ENCODE peak calls at places on chromosome 22, in eight cellular contexts. Q is RWPE2, V is fibroblast of villous mesenchyme, O is WERI-Rb-1, P is neural progenitor cell, J is pancreas, D is left ventricle myocardium inferior, I is IMR-90. M is an unnamed sample.

GRCh38 chr22:19630614-19631013 is 83.7 kb upstream of the SEPTIN5 start:
- DNase-seq in I (no peak), P (no peak), Q (no peak), J (no peak), V (no peak), D (no peak), O (no peak), M (no peak)

GRCh38 chr22:30210235-30210831 is 36.2 kb downstream of the LIF start:
- DNase-seq in O (no peak), P (peak), I (peak), V (peak), D (no peak), J (no peak), Q (peak), M (no peak)

GRCh38 chr22:35128637-35129036 is 62.7 kb downstream of the ISX start:
- DNase-seq in P (no peak), V (no peak), D (no peak), O (no peak), I (no peak), J (no peak), Q (no peak), M (no peak)

GRCh38 chr22:20407829-20408228 is 13.9 kb downstream of the ZNF74 start:
- DNase-seq in D (no peak), P (no peak), I (no peak), J (no peak), O (no peak), Q (no peak), V (no peak), M (no peak)

GRCh38 chr22:34645375-34645774 is 420.6 kb upstream of the ISX start:
- DNase-seq in O (peak), J (no peak), P (peak), Q (no peak), I (no peak), D (no peak), V (no peak), M (no peak)

GRCh38 chr22:29661355-29661754 is 57.9 kb downstream of the NF2 start:
- DNase-seq in P (no peak), Q (no peak), D (no peak), J (no peak), O (no peak), I (peak), V (peak), M (no peak)

GRCh38 chr22:32334640-32335365 is 22.9 kb upstream of the RFPL3 start:
- DNase-seq in I (no peak), J (no peak), O (no peak), P (no peak), Q (no peak), D (no peak), V (no peak), M (no peak)

GRCh38 chr22:26852176-26852575 is 194.8 kb downstream of the MIAT start:
- DNase-seq in O (peak), D (no peak), P (peak), J (no peak), V (no peak), I (no peak), Q (no peak), M (peak)

GRCh38 chr22:23190526-23190925 is 10.2 kb downstream of the BCR start:
- DNase-seq in D (peak), J (no peak), Q (no peak), O (no peak), V (no peak), P (no peak), I (no peak), M (no peak)

GRCh38 chr22:31344369-31345330 is 1.5 kb downstream of the PATZ1 start:
- DNase-seq in I (peak), P (peak), V (peak), Q (no peak), O (no peak), D (peak), J (peak), M (peak)

GRCh38 chr22:17712441-17712840 is 61.8 kb downstream of the BID start:
- DNase-seq in O (no peak), D (no peak), I (peak), P (no peak), V (peak), Q (no peak), J (no peak), M (no peak)

GRCh38 chr22:27213766-27214581 is 556.6 kb downstream of the MIAT start:
- DNase-seq in D (peak), O (no peak), P (no peak), J (no peak), Q (no peak), I (peak), V (peak), M (no peak)

GRCh38 chr22:30277547-30278344 is 11.1 kb upstream of the OSM start:
- DNase-seq in Q (no peak), O (no peak), V (peak), I (peak), J (peak), D (no peak), P (peak), M (no peak)

GRCh38 chr22:12601870-12602779 is 2925.9 kb upstream of the OR11H1 start:
- DNase-seq in I (no peak), J (peak), Q (peak), P (no peak), D (peak), V (peak), O (peak), M (no peak)

GRCh38 chr22:37896181-37896592 is 9.9 kb upstream of the MICALL1 start:
- DNase-seq in I (peak), J (no peak), V (peak), D (no peak), P (no peak), Q (no peak), O (no peak), M (peak)

GRCh38 chr22:47176573-47177333 is 414.3 kb downstream of the TBC1D22A start:
- DNase-seq in Q (no peak), P (no peak), I (no peak), O (peak), V (no peak), J (no peak), D (no peak), M (no peak)

GRCh38 chr22:25972397-25972796 is 196.9 kb upstream of the SEZ6L start:
- DNase-seq in P (no peak), D (no peak), J (no peak), O (no peak), Q (no peak), I (no peak), V (no peak), M (no peak)

GRCh38 chr22:29117799-29118477 is 45.1 kb downstream of the KREMEN1 start:
- DNase-seq in P (no peak), I (peak), O (no peak), V (no peak), D (no peak), Q (no peak), J (no peak), M (peak)

GRCh38 chr22:20022231-20023069 is 1.5 kb downstream of the TANGO2 start:
- DNase-seq in J (peak), D (no peak), I (no peak), O (no peak), P (no peak), V (no peak), Q (peak), M (no peak)

GRCh38 chr22:46966846-46967245 is 204.4 kb downstream of the TBC1D22A start:
- DNase-seq in O (no peak), J (no peak), D (no peak), P (no peak), I (no peak), V (no peak), Q (no peak), M (no peak)

GRCh38 chr22:32475428-32476010 is 908 bp downstream of the FBXO7 start:
- DNase-seq in I (no peak), O (no peak), V (no peak), J (no peak), P (peak), Q (no peak), D (peak), M (peak)

GRCh38 chr22:30312053-30312452 is 14.7 kb downstream of the TBC1D10A start:
- DNase-seq in J (no peak), P (no peak), I (peak), O (no peak), D (no peak), Q (no peak), V (peak), M (no peak)

GRCh38 chr22:37827056-37827455 is 3.9 kb downstream of the GALR3 start:
- DNase-seq in D (peak), I (no peak), V (no peak), P (no peak), Q (no peak), O (no peak), J (no peak), M (no peak)

GRCh38 chr22:30015229-30015797 is 65.0 kb upstream of the HORMAD2 start:
- DNase-seq in V (peak), J (no peak), I (peak), D (no peak), P (no peak), O (no peak), Q (no peak), M (no peak)

GRCh38 chr22:42655693-42656092 is 6.5 kb upstream of the CYB5R3 start:
- DNase-seq in O (no peak), V (no peak), P (no peak), I (no peak), Q (no peak), D (no peak), J (no peak), M (no peak)

GRCh38 chr22:24156146-24156914 is 25.0 kb upstream of the SUSD2 start:
- DNase-seq in V (peak), O (no peak), P (peak), D (peak), I (peak), J (no peak), Q (no peak), M (peak)

GRCh38 chr22:41094036-41094435 is 1.6 kb downstream of the EP300 start:
- DNase-seq in J (no peak), D (no peak), O (peak), I (peak), Q (no peak), P (peak), V (peak), M (no peak)

GRCh38 chr22:29390270-29390669 is 1.9 kb upstream of the AP1B1 start:
- DNase-seq in I (no peak), P (no peak), V (no peak), Q (no peak), J (no peak), D (no peak), O (no peak), M (no peak)

GRCh38 chr22:42949159-42949558 is 65.8 kb downstream of the PACSIN2 start:
- DNase-seq in Q (no peak), P (no peak), J (peak), V (peak), O (no peak), I (peak), D (no peak), M (no peak)

GRCh38 chr22:27122561-27122960 is 465.2 kb downstream of the MIAT start:
- DNase-seq in D (no peak), Q (no peak), O (peak), J (no peak), I (no peak), V (no peak), P (no peak), M (no peak)

GRCh38 chr22:41001722-41002122 is 50.5 kb downstream of the RBX1 start:
- DNase-seq in Q (no peak), V (peak), J (no peak), I (peak), D (no peak), P (no peak), O (no peak), M (no peak)

GRCh38 chr22:35995345-35995744 is 33.3 kb downstream of the RBFOX2 start:
- DNase-seq in J (no peak), I (peak), O (no peak), Q (no peak), P (no peak), D (no peak), V (no peak), M (no peak)

GRCh38 chr22:38432264-38432663 is 22.7 kb downstream of the KCNJ4 start:
- DNase-seq in O (no peak), V (no peak), I (no peak), D (no peak), J (no peak), Q (no peak), P (no peak), M (no peak)

GRCh38 chr22:19182472-19183157 is 4.1 kb upstream of the SLC25A1 start:
- DNase-seq in V (no peak), D (no peak), P (no peak), O (no peak), I (no peak), J (no peak), Q (no peak), M (no peak)

GRCh38 chr22:25692392-25692791 is 49.6 kb upstream of the MYO18B start:
- DNase-seq in Q (no peak), J (no peak), I (no peak), D (no peak), V (no peak), P (no peak), O (no peak), M (no peak)

GRCh38 chr22:47285981-47286380 is 523.5 kb downstream of the TBC1D22A start:
- DNase-seq in J (peak), D (no peak), Q (no peak), V (no peak), P (no peak), I (no peak), O (no peak), M (no peak)

GRCh38 chr22:19430890-19431541 is 517 bp downstream of the HIRA start:
- DNase-seq in D (peak), I (peak), Q (no peak), P (peak), O (peak), V (peak), J (peak), M (no peak)

DNA sequence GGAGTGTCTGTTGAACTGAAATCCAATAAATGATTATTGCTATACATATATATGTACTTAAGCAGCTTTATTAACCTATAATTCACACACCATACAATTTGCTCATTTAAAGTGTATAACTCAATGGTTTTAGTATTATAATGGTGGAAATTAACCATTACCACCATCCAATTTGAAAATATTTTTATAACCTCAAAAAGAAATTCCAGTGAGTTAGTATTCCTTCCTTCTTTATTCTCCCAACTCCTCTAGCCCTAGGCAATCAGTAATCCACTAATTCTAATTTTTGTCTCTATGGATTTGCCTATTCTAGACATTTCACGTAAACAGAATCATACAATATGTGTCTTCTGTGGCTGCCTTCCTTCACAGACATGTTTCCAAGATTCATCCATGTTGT is 64.8 kb downstream of the MAPK1 start:
- DNase-seq in I (no peak), P (no peak), D (no peak), O (no peak), V (no peak), Q (no peak), J (no peak), M (no peak)
- H3K4me3 ChIP-seq in I (no peak), P (no peak), D (no peak), O (no peak), V (no peak), Q (no peak), J (no peak), M (no peak)

GRCh38 chr22:50272103-50272782 is 2.1 kb upstream of the MAPK11 start:
- DNase-seq in P (peak), V (no peak), I (peak), D (no peak), O (peak), Q (no peak), J (no peak), M (no peak)
- H3K4me3 ChIP-seq in P (peak), V (no peak), I (no peak), D (peak), O (peak), Q (no peak), J (no peak), M (no peak)

GRCh38 chr22:45503071-45503815 is 560 bp downstream of the FBLN1 start:
- DNase-seq in V (no peak), D (no peak), I (no peak), Q (no peak), P (peak), J (no peak), O (peak), M (no peak)
- H3K4me3 ChIP-seq in V (peak), D (peak), I (peak), Q (peak), P (peak), J (no peak), O (peak), M (no peak)

GRCh38 chr22:44703269-44703870 is 1.4 kb downstream of the PRR5 start:
- DNase-seq in O (no peak), I (no peak), D (no peak), P (no peak), J (peak), Q (no peak), V (peak), M (no peak)
- H3K4me3 ChIP-seq in O (peak), I (peak), D (peak), P (peak), J (peak), Q (peak), V (peak), M (peak)

M was measured in Jurkat, Clone E6-1.